ENCODE peak calls at places on chromosomes 13 and 19, in five cellular contexts. D, N, Q, C and A are unnamed samples.
A peak's percentile ranks its signal among the peaks of the same experiment; 100 is the strongest.

GRCh38 chr19:6723738-6724137 is 3.3 kb upstream of the C3 start:
- DNase-seq in C (no peak), Q (peak; percentile 45), D (no peak), N (no peak), A (no peak)

GRCh38 chr13:51153527-51153926 is 42.5 kb upstream of the C13orf42 start:
- DNase-seq in N (no peak), Q (no peak), D (no peak), C (no peak), A (no peak)

GRCh38 chr13:40345654-40346372 is 320.6 kb downstream of the FOXO1 start:
- DNase-seq in D (no peak), C (no peak), Q (no peak), N (no peak), A (no peak)

GRCh38 chr13:113647351-113648217 is 10.4 kb downstream of the ATP4B start:
- DNase-seq in N (peak; percentile 9), C (peak; percentile 31), Q (peak; percentile 95), D (peak; percentile 77), A (no peak)

GRCh38 chr19:58059003-58059671 is at the start of gene ZNF135:
- DNase-seq in N (peak; percentile 82), C (peak; percentile 38), D (peak; percentile 74), Q (peak; percentile 83), A (no peak)

GRCh38 chr19:36136975-36137686 is 2.7 kb upstream of the CAPNS1 start:
- DNase-seq in D (no peak), C (no peak), Q (peak; percentile 72), N (peak; percentile 37), A (no peak)

GRCh38 chr13:99191900-99192399 is 8.7 kb upstream of the UBAC2 start:
- DNase-seq in D (no peak), Q (no peak), C (no peak), N (peak; percentile 44), A (no peak)

GRCh38 chr13:108915634-108916497 is 286.5 kb downstream of the MYO16 start:
- DNase-seq in N (peak; percentile 100), Q (peak; percentile 86), D (peak; percentile 92), C (peak; percentile 82), A (peak; percentile 71)

GRCh38 chr19:55454787-55455243 is 6.6 kb downstream of the ISOC2 start:
- DNase-seq in D (no peak), N (peak; percentile 59), C (no peak), Q (no peak), A (peak; percentile 68)
- TF ChIP-seq CTCF in D (peak; percentile 65), N (peak; percentile 82), C (peak; percentile 82), Q (peak; percentile 44), A (peak; percentile 75)

DNA sequence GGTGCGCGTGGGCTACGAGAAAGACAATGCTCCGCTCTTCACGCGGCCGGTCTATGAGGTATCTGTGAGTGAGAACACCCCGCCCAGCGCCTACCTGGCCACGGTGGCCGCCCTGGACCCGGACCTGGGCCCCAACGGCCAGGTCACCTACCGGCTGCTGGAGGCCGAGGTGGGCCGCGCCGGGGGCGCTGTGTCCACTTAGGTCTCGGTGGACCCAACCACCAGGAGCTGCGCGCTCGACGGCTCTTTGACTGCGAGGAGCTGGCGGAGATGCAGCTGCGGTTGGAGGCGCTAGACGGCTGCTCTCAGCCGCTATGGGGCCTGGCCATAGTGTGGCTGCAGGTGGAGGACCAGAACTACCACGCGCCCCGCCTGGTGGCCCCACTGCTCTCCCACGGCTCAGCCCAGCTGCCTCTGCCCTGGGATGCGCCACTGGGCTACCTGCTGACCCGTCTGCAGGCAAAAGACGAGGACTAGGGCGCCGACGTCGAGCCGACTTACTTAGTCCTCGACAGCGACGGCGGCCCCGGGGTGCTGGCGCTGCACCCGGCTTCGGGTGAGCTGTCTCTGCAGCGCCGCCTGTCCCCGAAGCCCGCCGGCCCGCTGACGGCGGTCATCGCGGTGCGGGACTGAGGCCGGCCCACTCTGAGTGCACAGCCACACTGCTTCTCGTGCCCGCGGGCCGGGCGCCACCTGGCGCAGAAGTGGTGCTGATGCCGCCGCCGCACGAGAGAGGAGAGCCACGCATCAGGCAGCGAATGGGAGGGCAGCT is 173.0 kb downstream of the OLFM4 start:
- DNase-seq in Q (peak; percentile 44), D (no peak), C (no peak), N (peak; percentile 1), A (no peak)
- TF ChIP-seq CTCF in Q (no peak), D (no peak), C (no peak), N (no peak), A (no peak)

DNA sequence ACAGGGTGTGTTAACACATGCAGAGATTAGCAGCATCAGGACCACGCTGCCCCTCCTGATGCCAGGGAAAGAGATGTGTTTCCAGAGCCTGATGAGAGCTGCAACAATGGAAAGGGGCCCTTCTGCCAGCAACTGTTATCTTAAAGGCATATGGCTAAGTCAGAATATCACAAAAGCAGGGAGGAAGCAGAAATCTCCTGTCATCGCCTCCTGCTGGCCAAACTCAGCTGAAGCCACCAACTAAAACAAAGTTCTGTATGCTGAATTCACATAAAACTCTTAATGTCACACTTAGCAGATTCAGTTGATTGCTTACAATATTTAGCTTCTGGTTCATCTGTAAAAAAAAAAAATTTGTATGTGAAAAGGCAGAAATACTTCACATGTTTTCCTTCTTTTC is 178.2 kb downstream of the GPC5 start:
- DNase-seq in Q (no peak), N (no peak), C (no peak), D (no peak), A (no peak)
- TF ChIP-seq CTCF in Q (no peak), N (peak; percentile 24), C (peak; percentile 28), D (no peak), A (no peak)

DNA sequence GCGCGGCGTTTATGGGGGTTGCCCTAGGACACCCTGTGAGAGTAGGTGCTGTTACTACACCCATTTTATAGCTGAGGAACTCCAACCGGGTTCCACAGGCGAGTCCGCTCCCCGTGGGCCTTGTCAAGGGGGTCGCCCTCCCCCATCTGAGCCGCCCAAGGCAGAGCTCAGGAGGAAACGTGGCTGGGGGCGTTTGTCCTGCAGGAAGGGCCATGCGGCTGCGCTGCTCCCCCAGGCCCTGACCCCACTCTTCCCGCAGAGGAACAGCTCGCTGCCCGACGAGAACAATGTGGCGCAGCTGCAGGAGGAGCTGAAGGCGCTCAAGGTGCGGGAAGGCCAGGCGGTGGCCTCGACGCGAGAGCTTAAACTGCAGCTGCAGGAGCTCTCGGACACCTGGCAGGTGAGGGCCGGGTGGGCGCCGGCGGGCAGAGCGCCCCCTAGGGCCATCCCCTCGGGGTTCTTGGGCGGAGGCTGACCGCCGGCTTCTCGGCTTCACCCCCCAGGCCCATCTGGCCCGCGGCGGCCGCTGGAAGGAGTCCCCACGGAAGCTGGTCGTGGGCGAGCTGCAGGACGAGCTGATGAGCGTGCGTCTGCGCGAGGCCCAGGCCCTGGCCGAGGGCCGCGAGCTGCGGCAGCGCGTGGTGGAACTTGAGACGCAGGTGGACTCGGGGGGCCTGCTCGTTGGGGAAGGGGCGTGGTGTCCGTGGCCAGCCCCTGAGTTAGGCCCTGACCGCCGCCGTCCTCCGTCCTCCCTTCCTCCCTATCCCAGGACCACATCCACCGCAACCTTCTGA is 12.4 kb downstream of the PRR36 start:
- DNase-seq in C (no peak), D (no peak), N (no peak), Q (no peak), A (no peak)
- TF ChIP-seq CTCF in C (peak; percentile 16), D (no peak), N (peak; percentile 2), Q (peak; percentile 10), A (no peak)

DNA sequence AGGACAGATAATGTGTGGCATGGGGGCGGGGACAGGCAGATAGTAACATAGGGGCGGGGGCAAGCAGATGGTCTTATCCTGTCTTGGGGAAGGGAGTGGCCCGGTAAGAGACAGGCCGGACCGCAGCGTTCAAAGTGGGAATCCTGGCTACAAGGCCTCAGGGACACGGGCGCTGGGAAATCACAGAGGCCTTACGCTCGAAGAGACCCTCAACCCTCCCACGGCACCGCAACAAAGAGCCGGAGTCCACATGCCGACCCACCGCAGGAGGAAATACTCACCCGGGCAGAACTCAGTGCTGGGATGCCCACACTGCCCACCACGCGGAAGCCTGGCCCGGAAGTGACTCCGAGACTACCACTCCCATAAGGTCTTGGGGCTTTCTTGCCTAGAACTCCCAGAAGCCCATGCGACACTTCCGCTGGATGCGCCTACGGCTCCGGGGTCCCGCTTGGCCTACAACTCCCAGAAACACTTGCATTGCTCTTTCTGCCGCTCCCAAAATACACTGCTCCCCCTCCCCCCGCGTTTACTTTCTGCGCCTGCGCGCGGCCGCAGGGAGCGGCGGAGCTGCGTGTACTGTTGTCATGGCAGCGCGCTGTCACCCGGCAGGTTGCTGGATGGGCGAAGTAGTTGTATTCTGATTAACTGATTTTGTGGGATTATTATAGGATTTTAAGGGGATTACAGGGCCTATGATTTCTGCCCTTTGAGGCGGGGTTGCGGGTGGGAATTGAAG is at the start of gene CTU1:
- DNase-seq in N (peak; percentile 100), D (peak; percentile 97), Q (peak; percentile 99), C (peak; percentile 98), A (peak; percentile 97)
- TF ChIP-seq CTCF in N (no peak), D (peak; percentile 60), Q (no peak), C (no peak), A (no peak)

GRCh38 chr13:24627090-24627714 is 53.0 kb upstream of the ATP12A start:
- DNase-seq in N (no peak), Q (no peak), C (no peak), D (no peak), A (no peak)
- TF ChIP-seq CTCF in N (peak; percentile 75), Q (peak; percentile 38), C (peak; percentile 85), D (no peak), A (no peak)

DNA sequence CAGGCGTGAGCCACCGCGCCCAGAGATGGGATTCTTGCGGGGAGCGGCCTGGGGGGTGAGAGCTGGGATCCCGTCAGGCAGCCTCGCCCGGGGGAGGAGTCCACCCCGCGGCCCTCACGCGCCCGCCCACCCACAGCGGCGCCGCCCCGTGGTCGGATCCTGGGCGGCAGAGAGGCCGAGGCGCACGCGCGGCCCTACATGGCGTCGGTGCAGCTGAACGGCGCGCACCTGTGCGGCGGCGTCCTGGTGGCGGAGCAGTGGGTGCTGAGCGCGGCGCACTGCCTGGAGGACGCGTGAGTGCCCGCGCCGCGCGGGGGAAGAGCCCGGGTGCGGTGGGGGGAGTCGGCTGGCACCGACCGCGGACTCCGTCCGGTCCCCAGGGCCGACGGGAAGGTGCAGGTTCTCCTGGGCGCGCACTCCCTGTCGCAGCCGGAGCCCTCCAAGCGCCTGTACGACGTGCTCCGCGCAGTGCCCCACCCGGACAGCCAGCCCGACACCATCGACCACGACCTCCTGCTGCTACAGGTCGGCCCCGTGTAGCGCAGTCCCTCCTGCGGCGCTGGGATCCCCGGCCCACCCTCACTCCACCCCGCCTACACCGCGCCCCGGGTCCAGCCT is 1.1 kb downstream of the CFD start:
- DNase-seq in Q (peak; percentile 85), N (peak; percentile 60), C (no peak), D (peak; percentile 66), A (peak; percentile 82)
- TF ChIP-seq CTCF in Q (peak; percentile 17), N (no peak), C (no peak), D (peak; percentile 54), A (peak; percentile 27)

DNA sequence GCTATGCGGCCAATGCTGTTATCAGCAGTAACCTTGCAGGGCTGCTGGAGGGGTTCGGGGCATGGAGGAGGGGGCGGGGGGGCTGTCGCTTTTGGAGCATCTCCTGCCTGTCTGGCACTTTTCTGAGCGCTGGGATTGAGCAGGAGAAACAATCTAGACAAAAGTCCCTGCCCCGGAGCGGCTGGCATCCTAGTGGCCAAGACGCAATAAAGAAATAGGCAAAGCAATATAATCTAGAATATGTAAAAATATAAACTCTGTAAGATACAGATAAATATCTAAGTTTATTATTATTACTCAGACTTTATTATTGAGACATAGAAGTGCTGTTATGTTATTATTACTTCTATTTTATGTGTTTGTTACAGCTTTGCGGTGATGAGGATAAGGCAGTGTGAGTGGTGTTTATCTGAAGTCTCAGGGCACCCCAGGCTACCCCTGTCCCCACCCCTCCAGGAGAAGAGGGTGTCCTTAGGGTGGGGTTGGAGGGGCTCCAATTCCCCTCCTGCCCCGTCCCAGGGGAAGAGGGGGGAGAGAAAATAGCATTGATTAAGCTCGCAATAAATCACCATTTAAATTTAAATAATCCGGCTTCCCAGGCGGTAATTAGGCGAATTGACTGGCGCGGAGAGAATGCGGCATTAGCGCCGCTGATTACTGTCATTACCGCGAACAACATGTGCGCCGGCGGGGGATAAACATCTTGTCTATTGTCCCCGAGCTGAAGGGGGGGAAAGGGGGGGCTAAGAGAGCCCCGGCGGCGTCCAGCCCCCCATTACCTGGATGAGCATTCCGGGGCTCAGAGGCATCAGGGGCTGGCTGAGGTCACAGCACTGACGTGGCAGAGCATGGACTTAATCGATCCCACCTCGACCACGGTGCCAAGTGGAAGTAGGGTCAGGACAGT is 3.2 kb downstream of the NPAS1 start:
- DNase-seq in D (no peak), N (no peak), C (no peak), Q (no peak), A (no peak)
- TF ChIP-seq CTCF in D (no peak), N (no peak), C (no peak), Q (no peak), A (no peak)